ENCODE peak calls at places on chromosome 1, in six cellular contexts. S is HepG2, H is upper lobe of left lung, W is A549, I is K562, F is GM12878. R is an unnamed sample.

GRCh38 chr1:115184260-115184950 is 95.1 kb upstream of the TSPAN2 start:
- ATAC-seq in H (no peak), W (no peak), F (peak; percentile 29), S (no peak), I (no peak), R (peak; percentile 10)

GRCh38 chr1:183139281-183139942 is 46.7 kb upstream of the LAMC2 start:
- ATAC-seq in W (no peak), S (peak; percentile 81), H (no peak), F (no peak), I (no peak), R (no peak)

GRCh38 chr1:67463298-67463960 is 33.2 kb upstream of the SERBP1 start:
- ATAC-seq in S (no peak), H (no peak), W (no peak), I (no peak), F (no peak), R (no peak)

GRCh38 chr1:92096317-92096716 is 16.2 kb downstream of the BTBD8 start:
- ATAC-seq in F (no peak), S (no peak), I (no peak), W (no peak), H (no peak), R (no peak)

GRCh38 chr1:41340655-41341364 is 20.4 kb upstream of the FOXO6 start:
- ATAC-seq in S (no peak), F (no peak), W (no peak), I (peak; percentile 66), H (no peak), R (no peak)

GRCh38 chr1:156121441-156121840 is 6.9 kb downstream of the LMNA start:
- ATAC-seq in F (no peak), H (no peak), I (no peak), W (no peak), S (no peak), R (no peak)

GRCh38 chr1:14184346-14184963 is 414.0 kb upstream of the KAZN start:
- ATAC-seq in H (no peak), W (no peak), S (no peak), F (no peak), I (no peak), R (no peak)

GRCh38 chr1:203076031-203076511 is 9.7 kb downstream of the MYOG start:
- ATAC-seq in F (no peak), I (peak; percentile 55), W (no peak), S (no peak), H (peak; percentile 38), R (no peak)

GRCh38 chr1:150257624-150258274 is at the start of gene CA14:
- ATAC-seq in S (peak; percentile 61), W (no peak), H (no peak), I (peak; percentile 15), F (no peak), R (no peak)

GRCh38 chr1:190147616-190148015 is 330.0 kb downstream of the BRINP3 start:
- ATAC-seq in F (no peak), S (no peak), I (no peak), W (no peak), H (no peak), R (no peak)

GRCh38 chr1:190138711-190139110 is 339.0 kb downstream of the BRINP3 start:
- ATAC-seq in F (no peak), H (no peak), I (no peak), S (no peak), W (no peak), R (no peak)

GRCh38 chr1:190140644-190141043 is 337.0 kb downstream of the BRINP3 start:
- ATAC-seq in F (no peak), H (no peak), I (no peak), W (no peak), S (no peak), R (no peak)

GRCh38 chr1:190144650-190145049 is 333.0 kb downstream of the BRINP3 start:
- ATAC-seq in H (no peak), F (no peak), S (no peak), I (no peak), W (no peak), R (no peak)
- TF ChIP-seq EP300 in H (no peak), F (no peak), S (no peak), I (no peak), W (no peak), R (no peak)

GRCh38 chr1:8017495-8018310 is 8.4 kb downstream of the ERRFI1 start:
- ATAC-seq in W (no peak), S (peak; percentile 16), I (no peak), F (no peak), H (no peak), R (no peak)

GRCh38 chr1:8015036-8015808 is 10.9 kb downstream of the ERRFI1 start:
- ATAC-seq in F (peak; percentile 91), H (peak; percentile 73), S (peak; percentile 18), I (peak; percentile 93), W (peak; percentile 41), R (peak; percentile 14)

GRCh38 chr1:8014381-8014988 is 11.6 kb downstream of the ERRFI1 start:
- ATAC-seq in S (no peak), F (no peak), W (no peak), I (no peak), H (no peak), R (no peak)

GRCh38 chr1:8015809-8016165 is 10.3 kb downstream of the ERRFI1 start:
- ATAC-seq in F (no peak), W (peak; percentile 41), S (peak; percentile 18), H (no peak), I (no peak), R (peak; percentile 52)

DNA sequence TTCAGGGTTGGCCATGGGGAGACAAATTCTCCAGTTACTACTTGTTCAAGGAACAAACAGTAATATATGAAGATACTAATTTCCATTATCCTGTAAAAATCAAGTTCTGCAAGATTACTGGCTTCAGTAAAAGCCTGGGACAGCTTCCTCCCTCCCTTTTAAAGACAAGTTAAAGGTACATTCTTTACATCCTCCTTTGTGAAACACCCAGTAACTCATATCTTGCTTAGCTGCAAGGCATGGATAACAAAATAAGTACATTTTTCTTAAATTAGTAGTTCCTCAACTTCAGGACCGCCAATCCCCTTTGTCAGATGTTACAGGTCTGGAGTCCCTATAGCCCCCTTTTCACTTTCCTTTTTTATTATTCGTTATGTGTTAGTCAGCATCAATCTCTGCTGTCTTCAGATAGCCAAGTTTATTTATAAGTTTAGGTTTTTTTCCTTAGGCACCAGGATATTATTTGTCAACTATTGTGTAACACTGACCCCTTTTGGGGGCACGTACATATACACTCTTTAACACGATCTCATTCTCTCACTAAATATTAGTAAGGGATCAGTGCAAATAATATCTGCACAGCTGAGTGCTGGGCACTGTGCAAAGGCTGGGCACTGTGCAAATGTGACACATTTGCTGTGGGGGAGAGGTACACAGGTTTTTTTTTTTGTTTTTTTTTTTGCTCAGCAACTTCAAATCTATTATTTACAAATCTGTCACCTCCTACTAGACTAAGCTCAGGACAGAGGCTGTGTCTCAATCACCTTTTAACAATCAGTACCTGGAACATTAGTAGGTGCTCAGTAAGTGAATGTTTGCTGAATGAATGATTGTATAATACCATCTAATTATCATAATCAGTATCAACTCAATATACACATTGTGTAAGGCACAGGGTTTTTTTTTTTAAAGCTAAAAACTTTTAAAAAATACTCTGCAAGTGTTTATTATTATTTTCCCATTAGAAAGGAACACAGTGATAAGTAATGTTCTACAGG is 9.6 kb downstream of the ERRFI1 start:
- ATAC-seq in S (peak; percentile 25), F (peak; percentile 65), I (peak; percentile 73), W (no peak), H (no peak), R (no peak)
- TF ChIP-seq POLR2A in S (no peak), F (no peak), I (no peak), W (no peak), H (no peak), R (no peak)

GRCh38 chr1:226064168-226064815 is 1.8 kb downstream of the H3-3A start:
- ATAC-seq in F (peak; percentile 24), H (no peak), S (no peak), I (peak; percentile 27), W (no peak), R (no peak)
- TF ChIP-seq CTCF in F (peak; percentile 45), H (peak; percentile 80), S (peak; percentile 68), I (peak; percentile 61), W (peak; percentile 66), R (peak; percentile 85)

GRCh38 chr1:226656201-226656600 is 82.9 kb downstream of the ITPKB start:
- ATAC-seq in F (no peak), H (no peak), I (no peak), S (no peak), W (no peak), R (no peak)

GRCh38 chr1:226654046-226654445 is 85.0 kb downstream of the ITPKB start:
- ATAC-seq in I (no peak), F (peak; percentile 8), W (no peak), S (no peak), H (no peak), R (no peak)

GRCh38 chr1:226654508-226655124 is 84.5 kb downstream of the ITPKB start:
- ATAC-seq in F (peak; percentile 10), S (no peak), I (no peak), H (no peak), W (no peak), R (no peak)

GRCh38 chr1:226656601-226657277 is 82.3 kb downstream of the ITPKB start:
- ATAC-seq in H (no peak), I (no peak), W (no peak), S (no peak), F (no peak), R (peak; percentile 43)

GRCh38 chr1:226655251-226656163 is 83.6 kb downstream of the ITPKB start:
- ATAC-seq in I (no peak), F (peak; percentile 36), H (no peak), S (no peak), W (no peak), R (no peak)
- TF ChIP-seq EP300 in I (no peak), F (no peak), H (no peak), S (no peak), W (no peak), R (no peak)

GRCh38 chr1:116503535-116504307 is 67.1 kb downstream of the CD58 start:
- ATAC-seq in S (peak; percentile 40), W (no peak), I (peak; percentile 67), H (peak; percentile 25), F (peak; percentile 15), R (no peak)

GRCh38 chr1:116504308-116505156 is 66.3 kb downstream of the CD58 start:
- ATAC-seq in H (peak; percentile 92), F (peak; percentile 90), W (no peak), I (peak; percentile 91), S (peak; percentile 31), R (peak; percentile 86)

GRCh38 chr1:116508984-116509980 is 61.5 kb downstream of the CD58 start:
- ATAC-seq in W (peak; percentile 83), H (no peak), I (peak; percentile 10), F (peak; percentile 75), S (peak; percentile 88), R (no peak)

GRCh38 chr1:116508090-116508983 is 62.5 kb downstream of the CD58 start:
- ATAC-seq in W (peak; percentile 62), H (no peak), F (peak; percentile 1), S (peak; percentile 60), I (no peak), R (no peak)

DNA sequence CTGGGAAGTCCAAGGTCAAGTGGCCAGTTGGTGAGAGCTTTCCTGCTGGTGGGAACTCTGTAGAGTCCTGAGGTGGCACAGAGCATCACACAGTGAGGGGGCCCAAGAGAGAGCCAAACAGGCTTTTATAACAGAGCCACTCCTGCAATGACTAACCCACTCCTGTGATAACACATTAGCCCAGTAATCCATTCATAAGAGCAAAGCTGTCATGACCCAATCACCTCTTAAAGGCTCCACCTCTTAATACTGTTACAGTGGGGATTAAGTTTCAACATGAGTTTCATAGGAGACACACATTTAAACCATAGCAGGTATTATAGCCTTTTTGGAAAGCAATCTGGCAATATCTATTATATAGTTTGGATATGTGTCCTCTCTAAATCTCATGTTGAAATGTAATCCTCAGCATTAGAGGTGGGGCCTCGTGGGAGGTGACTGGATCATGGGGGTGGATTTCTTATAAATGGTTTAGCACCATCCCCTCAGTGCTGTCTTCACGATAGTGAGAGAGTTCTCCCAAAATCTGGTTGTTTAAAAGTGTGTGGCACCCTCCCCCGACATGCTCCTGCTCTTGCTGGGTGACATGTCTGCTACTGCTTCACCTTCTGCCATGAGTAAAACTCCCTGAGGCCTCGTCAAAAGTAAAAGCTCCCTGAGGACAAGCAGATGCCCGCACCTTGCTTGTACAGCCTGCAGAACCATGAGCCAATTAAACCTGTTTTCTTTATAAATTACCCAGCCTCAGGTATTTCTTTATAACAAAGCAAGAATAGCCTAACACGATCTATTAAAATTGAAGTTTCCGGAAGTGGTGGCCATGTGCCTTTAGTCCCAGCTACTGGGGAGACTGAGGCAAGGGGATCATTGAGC is 64.5 kb downstream of the CD58 start:
- ATAC-seq in H (no peak), F (peak; percentile 34), W (no peak), I (no peak), S (no peak), R (no peak)
- TF ChIP-seq POLR2A in H (no peak), F (no peak), W (no peak), I (no peak), S (no peak), R (no peak)